ENCODE peak calls at places on chromosomes 12 and 14, in four cellular contexts. C, W, Y and T are unnamed samples.

GRCh38 chr14:100025111-100025510 is 40.1 kb upstream of the EVL start:
- DNase-seq in C (peak), W (peak), Y (peak), T (peak)

GRCh38 chr12:58882796-58883195 is 37.5 kb downstream of the LRIG3 start:
- DNase-seq in C (no peak), W (no peak), Y (no peak), T (no peak)

GRCh38 chr14:91202234-91202974 is 42.1 kb downstream of the GPR68 start:
- DNase-seq in C (no peak), W (peak), Y (no peak), T (no peak)

GRCh38 chr12:76020281-76020680 is 11.3 kb downstream of the PHLDA1 start:
- DNase-seq in C (peak), W (no peak), Y (no peak), T (no peak)

GRCh38 chr14:81436296-81437138 is 36.4 kb upstream of the STON2 start:
- DNase-seq in C (peak), W (peak), Y (peak), T (peak)

GRCh38 chr14:93115920-93116675 is at the start of gene ITPK1:
- DNase-seq in C (peak), W (peak), Y (peak), T (peak)

GRCh38 chr14:44151120-44151519 is 356.0 kb downstream of the FSCB start:
- DNase-seq in C (no peak), W (no peak), Y (no peak), T (no peak)

GRCh38 chr14:68112456-68112855 is 292.9 kb downstream of the RAD51B start:
- DNase-seq in C (no peak), W (no peak), Y (no peak), T (no peak)

GRCh38 chr12:68823711-68824110 is 15.7 kb downstream of the MDM2 start:
- DNase-seq in C (no peak), W (no peak), Y (no peak), T (no peak)

GRCh38 chr12:118704517-118704916 is 276.8 kb upstream of the SRRM4 start:
- DNase-seq in C (no peak), W (no peak), Y (peak), T (peak)

GRCh38 chr14:97726661-97727060 is 929.5 kb downstream of the VRK1 start:
- DNase-seq in C (no peak), W (no peak), Y (no peak), T (no peak)

GRCh38 chr12:5945071-5946008 is at the start of gene ANO2:
- DNase-seq in C (no peak), W (no peak), Y (no peak), T (peak)

GRCh38 chr12:39831587-39832315 is 212.1 kb upstream of the ABCD2 start:
- DNase-seq in C (peak), W (no peak), Y (peak), T (no peak)

GRCh38 chr12:52036587-52037171 is 14.6 kb upstream of the NR4A1 start:
- DNase-seq in C (peak), W (peak), Y (no peak), T (peak)

GRCh38 chr14:36508418-36509051 is 11.5 kb downstream of the NKX2-1 start:
- DNase-seq in C (no peak), W (no peak), Y (no peak), T (peak)

GRCh38 chr12:126156806-126157574 is 1091.8 kb downstream of the AACS start:
- DNase-seq in C (no peak), W (no peak), Y (no peak), T (no peak)

GRCh38 chr12:47343684-47344567 is 264.2 kb upstream of the AMIGO2 start:
- DNase-seq in C (no peak), W (no peak), Y (no peak), T (no peak)

GRCh38 chr12:94832780-94833760 is 170.4 kb downstream of the NDUFA12 start:
- DNase-seq in C (no peak), W (no peak), Y (no peak), T (peak)

GRCh38 chr12:14769462-14769836 is 33.8 kb downstream of the WBP11 start:
- DNase-seq in C (peak), W (no peak), Y (peak), T (peak)

GRCh38 chr12:42792265-42792664 is 202.7 kb upstream of the PRICKLE1 start:
- DNase-seq in C (no peak), W (no peak), Y (no peak), T (no peak)

GRCh38 chr12:11978985-11979384 is 91.8 kb upstream of the BCL2L14 start:
- DNase-seq in C (no peak), W (no peak), Y (no peak), T (no peak)

GRCh38 chr12:88052686-88053085 is 23.5 kb upstream of the C12orf50 start:
- DNase-seq in C (no peak), W (peak), Y (peak), T (peak)

GRCh38 chr14:68948686-68949085 is 30.4 kb downstream of the ACTN1 start:
- DNase-seq in C (no peak), W (no peak), Y (no peak), T (no peak)

GRCh38 chr14:105328070-105328677 is 13.6 kb downstream of the PACS2 start:
- DNase-seq in C (no peak), W (no peak), Y (no peak), T (no peak)

GRCh38 chr12:125983094-125983783 is 918.0 kb downstream of the AACS start:
- DNase-seq in C (peak), W (peak), Y (peak), T (no peak)

GRCh38 chr14:63949696-63950095 is 96.9 kb downstream of the SYNE2 start:
- DNase-seq in C (no peak), W (no peak), Y (no peak), T (no peak)

GRCh38 chr12:47841910-47842309 is 22.2 kb upstream of the HDAC7 start:
- DNase-seq in C (no peak), W (no peak), Y (no peak), T (no peak)

GRCh38 chr12:43222796-43223195 is 329.2 kb downstream of the ADAMTS20 start:
- DNase-seq in C (no peak), W (no peak), Y (no peak), T (no peak)

GRCh38 chr12:108104657-108105056 is 24.4 kb upstream of the WSCD2 start:
- DNase-seq in C (no peak), W (no peak), Y (no peak), T (no peak)

GRCh38 chr14:38145142-38145541 is 62.6 kb upstream of the SSTR1 start:
- DNase-seq in C (no peak), W (no peak), Y (no peak), T (no peak)

GRCh38 chr14:61438860-61439765 is 117.7 kb downstream of the PRKCH start:
- DNase-seq in C (peak), W (no peak), Y (peak), T (peak)

GRCh38 chr14:50099335-50099734 is 17.0 kb downstream of the VCPKMT start:
- DNase-seq in C (no peak), W (no peak), Y (peak), T (no peak)

GRCh38 chr12:6370994-6371754 is 4.2 kb downstream of the SCNN1A start:
- DNase-seq in C (peak), W (peak), Y (peak), T (peak)

GRCh38 chr14:76644875-76645518 is 116.3 kb upstream of the VASH1 start:
- DNase-seq in C (peak), W (peak), Y (peak), T (peak)

GRCh38 chr14:76651410-76652055 is 109.7 kb upstream of the VASH1 start:
- DNase-seq in C (no peak), W (no peak), Y (no peak), T (no peak)

GRCh38 chr14:76647699-76648298 is 113.5 kb upstream of the VASH1 start:
- DNase-seq in C (peak), W (peak), Y (peak), T (peak)
- TF ChIP-seq HMGXB4 in C (no peak), W (no peak), Y (no peak), T (no peak)

GRCh38 chr12:98799411-98799810 is 154.3 kb downstream of the APAF1 start:
- DNase-seq in C (no peak), W (no peak), Y (no peak), T (no peak)
- TF ChIP-seq HMGXB4 in C (no peak), W (no peak), Y (no peak), T (no peak)

DNA sequence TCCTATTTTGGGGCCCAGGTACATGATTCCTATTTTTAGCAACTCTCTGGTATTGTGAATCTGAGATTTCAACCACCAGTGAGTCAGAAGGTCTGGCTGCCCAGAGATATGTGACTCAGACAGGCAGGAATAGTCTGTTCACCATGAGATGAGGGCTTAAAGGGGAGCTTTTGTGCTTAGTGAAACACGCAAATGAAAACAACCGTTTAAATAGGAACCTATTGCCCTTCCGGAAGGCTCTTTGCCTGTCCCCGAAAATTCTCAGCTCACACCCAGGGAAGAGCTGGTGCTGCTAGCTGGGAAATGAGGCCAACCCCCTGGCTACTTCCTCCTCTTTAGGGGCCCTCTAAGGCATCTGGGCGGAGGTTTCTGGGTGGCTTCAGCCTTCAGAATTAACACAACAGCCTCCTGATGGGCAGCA is 283.6 kb downstream of the CACNA1C start:
- DNase-seq in C (no peak), W (no peak), Y (no peak), T (no peak)
- TF ChIP-seq HMGXB4 in C (no peak), W (no peak), Y (no peak), T (no peak)

DNA sequence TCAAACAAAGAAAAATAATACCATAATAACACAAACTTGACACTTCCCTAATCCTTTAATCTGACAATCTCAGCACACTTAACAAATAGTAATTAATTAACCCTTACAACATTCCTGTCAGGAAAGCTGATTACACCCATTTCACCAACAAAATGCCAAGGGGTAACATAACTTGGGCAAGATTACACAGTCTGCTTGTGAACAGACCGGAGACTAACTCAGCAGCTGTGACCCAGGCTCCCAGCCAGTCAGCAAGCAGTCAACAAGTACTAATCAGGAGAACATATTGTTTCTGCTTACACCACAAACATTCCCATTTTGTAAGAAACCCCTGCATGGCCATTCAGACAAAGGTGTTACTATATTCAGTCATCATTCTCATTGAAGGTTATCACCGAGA is 592.5 kb upstream of the FLRT2 start:
- DNase-seq in C (no peak), W (no peak), Y (no peak), T (no peak)
- TF ChIP-seq HMGXB4 in C (no peak), W (no peak), Y (no peak), T (no peak)

DNA sequence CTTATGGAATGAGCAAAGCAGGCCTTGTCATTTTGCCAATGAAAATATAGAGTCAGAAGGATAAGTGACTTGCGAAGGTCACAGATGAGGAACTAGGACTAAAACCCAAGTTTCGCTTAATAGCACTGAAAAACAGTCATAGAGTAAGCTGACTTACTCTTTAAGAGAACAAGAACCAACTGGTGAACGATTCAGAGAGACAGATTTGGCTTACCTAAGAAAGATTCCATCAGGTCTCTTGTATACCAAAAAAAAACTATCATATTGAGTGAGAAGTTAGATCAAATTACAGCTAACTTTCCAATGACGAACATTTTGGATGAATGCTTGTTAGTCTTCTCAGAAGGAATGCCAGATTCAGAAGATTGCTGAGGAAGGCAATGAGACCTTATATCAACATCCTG is 74.2 kb downstream of the ZFC3H1 start:
- DNase-seq in C (no peak), W (no peak), Y (no peak), T (no peak)
- TF ChIP-seq HMGXB4 in C (no peak), W (no peak), Y (no peak), T (no peak)

DNA sequence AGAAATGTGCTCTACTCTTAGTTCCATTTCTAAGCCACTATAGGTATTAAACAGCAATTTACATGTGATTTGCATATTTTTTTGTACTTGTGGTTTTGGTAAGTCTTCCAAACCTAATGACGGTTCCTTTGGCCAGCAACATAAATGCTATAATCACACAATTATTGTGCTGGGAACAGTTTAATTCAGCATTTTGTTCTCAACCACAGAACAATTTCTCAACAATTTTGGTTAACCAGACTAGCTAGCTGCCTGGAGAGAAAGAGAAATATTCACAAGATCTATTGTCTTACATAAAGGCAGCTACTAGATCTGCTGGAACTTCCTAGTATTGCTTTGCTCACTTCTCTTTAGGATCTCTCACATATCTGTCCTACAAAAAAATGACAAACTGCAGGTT is 265.3 kb downstream of the SOX5 start:
- DNase-seq in C (no peak), W (no peak), Y (no peak), T (no peak)
- TF ChIP-seq HMGXB4 in C (no peak), W (no peak), Y (no peak), T (no peak)

GRCh38 chr14:86777950-86778602 is 1214.9 kb downstream of the GALC start:
- DNase-seq in C (no peak), W (no peak), Y (peak), T (no peak)
- TF ChIP-seq HMGXB4 in C (no peak), W (no peak), Y (no peak), T (no peak)

GRCh38 chr12:44428825-44429224 is 447.3 kb downstream of the NELL2 start:
- DNase-seq in C (no peak), W (no peak), Y (no peak), T (peak)
- TF ChIP-seq HMGXB4 in C (no peak), W (no peak), Y (no peak), T (no peak)